ENCODE peak calls at places on chromosomes 5 and 9, in five cellular contexts. S, D, H, U and M are unnamed samples.

GRCh38 chr5:59079622-59080620 is 497.0 kb downstream of the RAB3C start:
- DNase-seq in H (peak; percentile 90), S (no peak), D (peak; percentile 20), U (no peak), M (peak; percentile 98)

GRCh38 chr9:106025449-106025848 is 331.1 kb downstream of the TMEM38B start:
- DNase-seq in H (no peak), U (no peak), D (peak; percentile 4), S (no peak), M (peak; percentile 23)

GRCh38 chr5:8457187-8458037 is 588.5 kb downstream of the MTRR start:
- DNase-seq in D (no peak), U (peak; percentile 88), H (peak; percentile 98), S (peak; percentile 89), M (peak; percentile 98)

GRCh38 chr5:1212271-1212670 is 10.9 kb downstream of the SLC6A19 start:
- DNase-seq in H (no peak), U (no peak), S (no peak), D (no peak), M (no peak)

GRCh38 chr5:27947088-27947487 is 908.7 kb upstream of the CDH9 start:
- DNase-seq in H (no peak), D (no peak), U (no peak), S (no peak), M (no peak)

GRCh38 chr9:80561526-80561925 is 989.8 kb downstream of the TLE4 start:
- DNase-seq in S (no peak), D (no peak), U (no peak), H (no peak), M (peak; percentile 64)

GRCh38 chr9:131469369-131469768 is 33.3 kb upstream of the POMT1 start:
- DNase-seq in H (no peak), S (no peak), D (no peak), U (peak; percentile 41), M (no peak)

GRCh38 chr5:169805527-169805934 is 168.5 kb downstream of the DOCK2 start:
- DNase-seq in U (no peak), D (peak; percentile 93), S (no peak), H (no peak), M (no peak)

GRCh38 chr9:82604947-82605656 is 457.8 kb downstream of the RASEF start:
- DNase-seq in S (no peak), H (no peak), D (no peak), U (no peak), M (no peak)

GRCh38 chr9:129109504-129109903 is 1.1 kb downstream of the CRAT start:
- DNase-seq in U (no peak), S (no peak), H (no peak), D (peak; percentile 86), M (peak; percentile 47)

GRCh38 chr9:80555782-80556325 is 984.1 kb downstream of the TLE4 start:
- DNase-seq in D (no peak), S (no peak), H (no peak), U (no peak), M (peak; percentile 72)

GRCh38 chr9:121776009-121776738 is 124.7 kb downstream of the DAB2IP start:
- DNase-seq in U (no peak), H (no peak), D (no peak), S (peak; percentile 19), M (no peak)

GRCh38 chr9:96567203-96567700 is 52.4 kb downstream of the CDC14B start:
- DNase-seq in U (no peak), H (no peak), D (no peak), S (no peak), M (no peak)

GRCh38 chr5:20223451-20223850 is 235.5 kb upstream of the CDH18 start:
- DNase-seq in S (no peak), D (no peak), U (no peak), H (no peak), M (no peak)

GRCh38 chr5:176822426-176823075 is 12.2 kb downstream of the UNC5A start:
- DNase-seq in H (no peak), S (no peak), D (no peak), U (no peak), M (peak; percentile 72)

GRCh38 chr9:84271887-84272556 is 68.5 kb downstream of the SLC28A3 start:
- DNase-seq in S (no peak), U (no peak), H (no peak), D (no peak), M (no peak)

GRCh38 chr9:101398930-101399640 is 434 bp downstream of the ZNF189 start:
- DNase-seq in H (no peak), U (peak; percentile 56), S (no peak), D (peak; percentile 13), M (peak; percentile 5)

GRCh38 chr9:4510546-4511322 is 20.5 kb downstream of the SLC1A1 start:
- DNase-seq in H (no peak), U (no peak), S (no peak), D (no peak), M (peak; percentile 40)

GRCh38 chr5:113047234-113047633 is 70.6 kb downstream of the DCP2 start:
- DNase-seq in D (no peak), H (no peak), S (no peak), U (no peak), M (peak; percentile 74)

GRCh38 chr9:121636411-121636865 is 15.0 kb upstream of the DAB2IP start:
- DNase-seq in U (no peak), H (no peak), D (no peak), S (no peak), M (peak; percentile 93)

GRCh38 chr9:137000177-137000930 is 4.0 kb upstream of the CLIC3 start:
- DNase-seq in H (peak; percentile 47), S (no peak), U (no peak), D (peak; percentile 87), M (peak; percentile 59)

GRCh38 chr9:92146610-92147009 is 31.4 kb upstream of the SPTLC1 start:
- DNase-seq in U (no peak), H (no peak), S (no peak), D (peak; percentile 27), M (no peak)

GRCh38 chr5:159095882-159096554 is 3.7 kb downstream of the EBF1 start:
- DNase-seq in U (no peak), H (no peak), S (no peak), D (no peak), M (no peak)

GRCh38 chr5:159098285-159099048 is 1.2 kb downstream of the EBF1 start:
- DNase-seq in U (no peak), D (no peak), S (no peak), H (no peak), M (no peak)

GRCh38 chr5:159097461-159098284 is 2.0 kb downstream of the EBF1 start:
- DNase-seq in S (no peak), D (no peak), U (no peak), H (no peak), M (no peak)

GRCh38 chr5:159095218-159095617 is 4.5 kb downstream of the EBF1 start:
- DNase-seq in H (no peak), U (no peak), S (no peak), D (peak; percentile 10), M (no peak)

GRCh38 chr5:159096555-159097460 is 2.9 kb downstream of the EBF1 start:
- DNase-seq in S (no peak), H (no peak), U (no peak), D (no peak), M (no peak)
- H3K4me3 ChIP-seq in S (peak overlapping the region; percentile 54), H (no peak overlapping the region), U (peak overlapping the region; percentile 67), D (no peak overlapping the region), M (no peak overlapping the region)

DNA sequence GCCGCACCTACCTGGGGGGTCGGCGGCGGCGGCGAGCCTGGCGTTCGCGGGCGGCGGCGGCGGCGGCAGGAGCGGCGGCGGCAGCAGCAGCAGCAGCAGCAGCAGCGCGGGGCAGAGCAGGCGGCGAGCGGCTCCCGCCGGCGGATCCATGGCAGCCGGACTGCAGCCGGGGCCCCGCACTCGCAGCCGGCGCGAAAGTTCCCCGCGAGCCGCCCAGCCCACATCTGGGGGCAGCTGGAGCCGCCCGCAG is 157 bp downstream of the ADAMTS2 start:
- DNase-seq in U (no peak), S (no peak), H (no peak), D (no peak), M (no peak)
- H3K4me3 ChIP-seq in U (peak overlapping the region; percentile 94), S (peak overlapping the region; percentile 56), H (peak overlapping the region; percentile 78), D (no peak overlapping the region), M (no peak overlapping the region)

DNA sequence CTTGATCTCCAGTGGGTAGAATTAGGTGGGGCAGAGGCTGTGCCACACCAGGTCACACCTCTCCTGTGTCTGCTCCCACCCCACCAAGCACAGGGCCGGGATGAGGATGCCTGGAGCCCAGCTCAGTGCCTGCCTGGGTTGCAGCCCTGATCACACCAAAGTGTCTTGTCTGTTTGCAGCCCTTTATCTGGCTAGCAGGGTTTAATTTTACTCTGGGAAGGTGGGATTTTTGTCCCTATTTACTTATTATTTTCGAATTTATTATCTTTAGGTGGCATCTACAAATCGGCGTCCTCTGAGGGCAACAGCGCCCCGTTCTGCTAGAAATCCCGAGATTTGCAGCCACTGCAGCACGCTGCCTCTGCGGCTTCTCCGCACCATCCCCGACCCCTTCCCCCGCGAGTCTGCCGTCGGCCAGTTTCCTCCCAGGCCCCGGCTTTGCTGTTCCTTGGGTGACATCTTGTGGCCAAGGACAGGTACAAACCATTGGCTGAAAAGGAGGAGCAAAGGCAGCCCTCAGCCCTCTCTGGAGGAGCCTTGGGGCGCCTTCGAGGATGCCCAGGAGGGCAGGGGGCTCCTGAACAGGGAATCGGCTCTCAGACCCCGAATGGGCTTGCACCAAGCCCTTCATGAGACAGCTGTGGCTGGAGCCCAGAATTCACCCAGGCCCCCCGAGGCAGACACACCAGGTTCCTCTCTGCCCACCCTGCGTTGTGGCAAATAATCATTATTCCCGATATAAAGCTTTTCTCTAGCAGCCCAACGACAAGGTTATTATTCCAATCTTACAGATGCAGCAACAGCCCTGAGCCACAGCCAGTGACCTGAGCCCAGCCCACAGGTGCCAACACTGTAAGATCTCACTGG is 113.0 kb downstream of the GAPVD1 start:
- DNase-seq in H (peak; percentile 49), S (peak; percentile 58), D (peak; percentile 82), U (peak; percentile 67), M (peak; percentile 70)
- H3K4me3 ChIP-seq in H (peak overlapping the region; percentile 50), S (peak overlapping the region; percentile 31), D (no peak overlapping the region), U (peak overlapping the region; percentile 7), M (peak overlapping the region; percentile 12)

GRCh38 chr9:87497080-87497603 is 525 bp upstream of the DAPK1 start:
- DNase-seq in U (no peak), S (no peak), H (no peak), D (no peak), M (no peak)

GRCh38 chr9:87497604-87498045 is at the start of gene DAPK1:
- DNase-seq in D (no peak), U (no peak), H (no peak), S (peak; percentile 78), M (peak; percentile 23)

GRCh38 chr9:87499455-87500015 is 1.9 kb downstream of the DAPK1 start:
- DNase-seq in S (no peak), H (no peak), U (no peak), D (no peak), M (no peak)

GRCh38 chr9:87498816-87499454 is 1.3 kb downstream of the DAPK1 start:
- DNase-seq in H (no peak), D (no peak), U (no peak), S (no peak), M (no peak)

DNA sequence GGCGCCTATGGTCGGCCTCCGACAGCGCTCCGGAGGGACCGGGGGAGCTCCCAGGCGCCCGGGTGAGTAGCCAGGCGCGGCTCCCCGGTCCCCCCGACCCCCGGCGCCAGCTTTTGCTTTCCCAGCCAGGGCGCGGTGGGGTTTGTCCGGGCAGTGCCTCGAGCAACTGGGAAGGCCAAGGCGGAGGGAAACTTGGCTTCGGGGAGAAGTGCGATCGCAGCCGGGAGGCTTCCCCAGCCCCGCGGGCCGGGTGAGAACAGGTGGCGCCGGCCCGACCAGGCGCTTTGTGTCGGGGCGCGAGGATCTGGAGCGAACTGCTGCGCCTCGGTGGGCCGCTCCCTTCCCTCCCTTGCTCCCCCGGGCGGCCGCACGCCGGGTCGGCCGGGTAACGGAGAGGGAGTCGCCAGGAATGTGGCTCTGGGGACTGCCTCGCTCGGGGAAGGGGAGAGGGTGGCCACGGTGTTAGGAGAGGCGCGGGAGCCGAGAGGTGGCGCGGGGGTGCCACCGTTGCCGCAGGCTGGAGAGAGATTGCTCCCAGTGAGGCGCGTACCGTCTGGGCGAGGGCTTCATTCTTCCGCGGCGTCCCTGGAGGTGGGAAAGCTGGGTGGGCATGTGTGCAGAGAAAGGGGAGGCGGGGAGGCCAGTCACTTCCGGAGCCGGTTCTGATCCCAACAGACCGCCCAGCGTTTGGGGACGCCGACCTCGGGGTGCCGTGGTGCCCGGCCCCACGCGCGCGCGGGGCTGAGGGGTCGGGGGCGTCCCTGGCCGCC is 564 bp downstream of the DAPK1 start:
- DNase-seq in U (no peak), S (peak; percentile 64), D (no peak), H (no peak), M (peak; percentile 7)
- H3K4me3 ChIP-seq in U (peak overlapping the region; percentile 74), S (peak overlapping the region; percentile 79), D (no peak overlapping the region), H (no peak overlapping the region), M (peak overlapping the region; percentile 41)